ENCODE peak calls at places on chromosomes 12 and 14, in eight cellular contexts. One of them, this sample, is unnamed.

GRCh38 chr12:23927907-23928306 is 21.6 kb downstream of the SOX5 start:
- DNase-seq in tibial artery: no peak
- DNase-seq in cardiac muscle cell: no peak
- DNase-seq in heart left ventricle: no peak
- DNase-seq in H1: no peak
- DNase-seq in psoas muscle: no peak
- DNase-seq in pancreas: no peak
- DNase-seq in ascending aorta: no peak
- DNase-seq in this sample: no peak

GRCh38 chr14:24425704-24426103 is 3.8 kb downstream of the CBLN3 start:
- DNase-seq in tibial artery: no peak
- DNase-seq in cardiac muscle cell: peak; percentile 21
- DNase-seq in heart left ventricle: no peak
- DNase-seq in H1: no peak
- DNase-seq in psoas muscle: no peak
- DNase-seq in pancreas: no peak
- DNase-seq in ascending aorta: no peak
- DNase-seq in this sample: no peak

GRCh38 chr14:56044196-56044595 is 74.0 kb upstream of the PELI2 start:
- DNase-seq in tibial artery: no peak
- DNase-seq in cardiac muscle cell: no peak
- DNase-seq in heart left ventricle: no peak
- DNase-seq in H1: no peak
- DNase-seq in psoas muscle: no peak
- DNase-seq in pancreas: no peak
- DNase-seq in ascending aorta: no peak
- DNase-seq in this sample: no peak

GRCh38 chr12:131702573-131702877 is 8.4 kb upstream of the SFSWAP start:
- DNase-seq in tibial artery: no peak
- DNase-seq in cardiac muscle cell: no peak
- DNase-seq in heart left ventricle: no peak
- DNase-seq in H1: no peak
- DNase-seq in psoas muscle: no peak
- DNase-seq in pancreas: no peak
- DNase-seq in ascending aorta: no peak
- DNase-seq in this sample: no peak

GRCh38 chr12:77064891-77065360 is 443 bp downstream of the E2F7 start:
- DNase-seq in tibial artery: peak; percentile 21
- DNase-seq in cardiac muscle cell: no peak
- DNase-seq in heart left ventricle: no peak
- DNase-seq in H1: no peak
- DNase-seq in psoas muscle: no peak
- DNase-seq in pancreas: no peak
- DNase-seq in ascending aorta: no peak
- DNase-seq in this sample: no peak

GRCh38 chr14:99258884-99259283 is 13.1 kb downstream of the BCL11B start:
- DNase-seq in tibial artery: no peak
- DNase-seq in cardiac muscle cell: no peak
- DNase-seq in heart left ventricle: no peak
- DNase-seq in H1: no peak
- DNase-seq in psoas muscle: no peak
- DNase-seq in pancreas: no peak
- DNase-seq in ascending aorta: no peak
- DNase-seq in this sample: no peak

GRCh38 chr12:2179953-2180736 is 127.4 kb downstream of the CACNA1C start:
- DNase-seq in tibial artery: peak; percentile 84
- DNase-seq in cardiac muscle cell: no peak
- DNase-seq in heart left ventricle: peak; percentile 82
- DNase-seq in H1: no peak
- DNase-seq in psoas muscle: peak; percentile 75
- DNase-seq in pancreas: no peak
- DNase-seq in ascending aorta: peak; percentile 47
- DNase-seq in this sample: peak; percentile 45

GRCh38 chr14:93970967-93971634 is 5.3 kb downstream of the ASB2 start:
- DNase-seq in tibial artery: no peak
- DNase-seq in cardiac muscle cell: no peak
- DNase-seq in heart left ventricle: no peak
- DNase-seq in H1: no peak
- DNase-seq in psoas muscle: no peak
- DNase-seq in pancreas: no peak
- DNase-seq in ascending aorta: no peak
- DNase-seq in this sample: no peak

GRCh38 chr14:53963491-53964227 is 7.0 kb upstream of the BMP4 start:
- DNase-seq in tibial artery: peak; percentile 55
- DNase-seq in cardiac muscle cell: peak; percentile 65
- DNase-seq in heart left ventricle: peak; percentile 65
- DNase-seq in H1: peak; percentile 59
- DNase-seq in psoas muscle: no peak
- DNase-seq in pancreas: peak; percentile 69
- DNase-seq in ascending aorta: no peak
- DNase-seq in this sample: no peak

GRCh38 chr12:87841935-87842334 is 187.3 kb downstream of the C12orf50 start:
- DNase-seq in tibial artery: no peak
- DNase-seq in cardiac muscle cell: no peak
- DNase-seq in heart left ventricle: no peak
- DNase-seq in H1: no peak
- DNase-seq in psoas muscle: no peak
- DNase-seq in pancreas: no peak
- DNase-seq in ascending aorta: no peak
- DNase-seq in this sample: no peak

GRCh38 chr14:54730156-54730961 is 163.4 kb downstream of the SAMD4A start:
- DNase-seq in tibial artery: no peak
- DNase-seq in cardiac muscle cell: no peak
- DNase-seq in heart left ventricle: no peak
- DNase-seq in H1: no peak
- DNase-seq in psoas muscle: no peak
- DNase-seq in pancreas: no peak
- DNase-seq in ascending aorta: no peak
- DNase-seq in this sample: peak; percentile 10

GRCh38 chr12:91852646-91853045 is 293.0 kb downstream of the BTG1 start:
- DNase-seq in tibial artery: no peak
- DNase-seq in cardiac muscle cell: no peak
- DNase-seq in heart left ventricle: no peak
- DNase-seq in H1: no peak
- DNase-seq in psoas muscle: no peak
- DNase-seq in pancreas: no peak
- DNase-seq in ascending aorta: no peak
- DNase-seq in this sample: no peak

GRCh38 chr12:26870491-26871419 is 37.8 kb upstream of the ITPR2 start:
- DNase-seq in tibial artery: no peak
- DNase-seq in cardiac muscle cell: peak; percentile 17
- DNase-seq in heart left ventricle: peak; percentile 33
- DNase-seq in H1: no peak
- DNase-seq in psoas muscle: peak; percentile 63
- DNase-seq in pancreas: peak; percentile 92
- DNase-seq in ascending aorta: no peak
- DNase-seq in this sample: no peak

GRCh38 chr12:6118891-6119568 is 5.4 kb downstream of the VWF start:
- DNase-seq in tibial artery: no peak
- DNase-seq in cardiac muscle cell: no peak
- DNase-seq in heart left ventricle: no peak
- DNase-seq in H1: no peak
- DNase-seq in psoas muscle: no peak
- DNase-seq in pancreas: no peak
- DNase-seq in ascending aorta: no peak
- DNase-seq in this sample: no peak

GRCh38 chr12:91562476-91562875 is 379.9 kb upstream of the DCN start:
- DNase-seq in tibial artery: no peak
- DNase-seq in cardiac muscle cell: no peak
- DNase-seq in heart left ventricle: no peak
- DNase-seq in H1: no peak
- DNase-seq in psoas muscle: no peak
- DNase-seq in pancreas: no peak
- DNase-seq in ascending aorta: no peak
- DNase-seq in this sample: no peak

GRCh38 chr14:99764222-99764706 is 28.9 kb upstream of the EML1 start:
- DNase-seq in tibial artery: no peak
- DNase-seq in cardiac muscle cell: no peak
- DNase-seq in heart left ventricle: no peak
- DNase-seq in H1: no peak
- DNase-seq in psoas muscle: no peak
- DNase-seq in pancreas: no peak
- DNase-seq in ascending aorta: no peak
- DNase-seq in this sample: no peak

GRCh38 chr12:26768611-26769603 is 64.1 kb downstream of the ITPR2 start:
- DNase-seq in tibial artery: no peak
- DNase-seq in cardiac muscle cell: no peak
- DNase-seq in heart left ventricle: no peak
- DNase-seq in H1: no peak
- DNase-seq in psoas muscle: no peak
- DNase-seq in pancreas: no peak
- DNase-seq in ascending aorta: no peak
- DNase-seq in this sample: no peak

GRCh38 chr14:97719931-97720330 is 922.7 kb downstream of the VRK1 start:
- DNase-seq in tibial artery: no peak
- DNase-seq in cardiac muscle cell: no peak
- DNase-seq in heart left ventricle: no peak
- DNase-seq in H1: no peak
- DNase-seq in psoas muscle: no peak
- DNase-seq in pancreas: no peak
- DNase-seq in ascending aorta: no peak
- DNase-seq in this sample: no peak

GRCh38 chr12:92036771-92037453 is 108.7 kb downstream of the BTG1 start:
- DNase-seq in tibial artery: no peak
- DNase-seq in cardiac muscle cell: no peak
- DNase-seq in heart left ventricle: no peak
- DNase-seq in H1: no peak
- DNase-seq in psoas muscle: no peak
- DNase-seq in pancreas: no peak
- DNase-seq in ascending aorta: no peak
- DNase-seq in this sample: no peak

GRCh38 chr14:52700701-52701172 is 5.4 kb upstream of the ERO1A start:
- DNase-seq in tibial artery: no peak
- DNase-seq in cardiac muscle cell: no peak
- DNase-seq in heart left ventricle: no peak
- DNase-seq in H1: no peak
- DNase-seq in psoas muscle: no peak
- DNase-seq in pancreas: no peak
- DNase-seq in ascending aorta: no peak
- DNase-seq in this sample: no peak

GRCh38 chr14:59187802-59188460 is 536 bp upstream of the DAAM1 start:
- DNase-seq in tibial artery: peak; percentile 39
- DNase-seq in cardiac muscle cell: peak; percentile 61
- DNase-seq in heart left ventricle: peak; percentile 60
- DNase-seq in H1: no peak
- DNase-seq in psoas muscle: peak; percentile 61
- DNase-seq in pancreas: peak; percentile 55
- DNase-seq in ascending aorta: no peak
- DNase-seq in this sample: peak; percentile 23

GRCh38 chr14:98946995-98947394 is 325.0 kb downstream of the BCL11B start:
- DNase-seq in tibial artery: peak; percentile 55
- DNase-seq in cardiac muscle cell: peak; percentile 10
- DNase-seq in heart left ventricle: peak; percentile 37
- DNase-seq in H1: no peak
- DNase-seq in psoas muscle: no peak
- DNase-seq in pancreas: no peak
- DNase-seq in ascending aorta: no peak
- DNase-seq in this sample: no peak

GRCh38 chr14:96271421-96271762 is 15.4 kb downstream of the BDKRB1 start:
- DNase-seq in tibial artery: no peak
- DNase-seq in cardiac muscle cell: no peak
- DNase-seq in heart left ventricle: no peak
- DNase-seq in H1: no peak
- DNase-seq in psoas muscle: no peak
- DNase-seq in pancreas: no peak
- DNase-seq in ascending aorta: no peak
- DNase-seq in this sample: no peak

GRCh38 chr14:53011053-53011462 is 60.2 kb upstream of the FERMT2 start:
- DNase-seq in tibial artery: peak; percentile 83
- DNase-seq in cardiac muscle cell: peak; percentile 30
- DNase-seq in heart left ventricle: peak; percentile 77
- DNase-seq in H1: no peak
- DNase-seq in psoas muscle: peak; percentile 90
- DNase-seq in pancreas: no peak
- DNase-seq in ascending aorta: no peak
- DNase-seq in this sample: peak; percentile 83

GRCh38 chr14:102131741-102132140 is 8.0 kb upstream of the WDR20 start:
- DNase-seq in tibial artery: no peak
- DNase-seq in cardiac muscle cell: no peak
- DNase-seq in heart left ventricle: no peak
- DNase-seq in H1: no peak
- DNase-seq in psoas muscle: no peak
- DNase-seq in pancreas: no peak
- DNase-seq in ascending aorta: no peak
- DNase-seq in this sample: no peak

GRCh38 chr12:51847830-51848727 is at the start of gene FIGNL2:
- DNase-seq in tibial artery: no peak
- DNase-seq in cardiac muscle cell: peak; percentile 58
- DNase-seq in heart left ventricle: peak; percentile 50
- DNase-seq in H1: peak; percentile 74
- DNase-seq in psoas muscle: no peak
- DNase-seq in pancreas: no peak
- DNase-seq in ascending aorta: no peak
- DNase-seq in this sample: no peak
- H3K27ac ChIP-seq in tibial artery: no peak within 1 kb of the TSS
- H3K27ac ChIP-seq in cardiac muscle cell: peak within 1 kb of the TSS; percentile 8
- H3K27ac ChIP-seq in heart left ventricle: peak within 1 kb of the TSS; percentile 83
- H3K27ac ChIP-seq in H1: no peak within 1 kb of the TSS
- H3K27ac ChIP-seq in psoas muscle: no peak within 1 kb of the TSS
- H3K27ac ChIP-seq in pancreas: no peak within 1 kb of the TSS
- H3K27ac ChIP-seq in ascending aorta: no peak within 1 kb of the TSS
- H3K27ac ChIP-seq in this sample: peak within 1 kb of the TSS; percentile 72

DNA sequence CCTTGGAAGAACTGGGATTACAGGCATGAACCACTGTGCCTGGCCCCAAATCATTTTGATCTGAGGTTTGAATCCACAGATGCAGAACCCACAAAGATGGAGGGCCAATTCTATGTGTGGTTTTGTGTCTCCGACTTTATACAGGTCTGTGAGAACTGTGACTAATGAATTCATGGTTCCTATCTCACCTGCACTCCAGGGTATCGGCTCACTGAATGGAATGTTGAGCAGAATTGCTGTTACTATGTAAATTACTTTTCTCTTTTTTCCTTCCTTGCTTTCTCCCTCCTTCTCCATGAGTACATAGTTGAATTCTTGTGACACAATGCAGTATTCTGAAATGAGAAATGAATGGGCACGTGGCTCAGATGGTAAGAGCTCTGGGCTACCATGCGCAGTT is 21.1 kb upstream of the GALNT16 start:
- DNase-seq in tibial artery: no peak
- DNase-seq in cardiac muscle cell: no peak
- DNase-seq in heart left ventricle: no peak
- DNase-seq in H1: peak; percentile 38
- DNase-seq in psoas muscle: no peak
- DNase-seq in pancreas: no peak
- DNase-seq in ascending aorta: no peak
- DNase-seq in this sample: no peak
- H3K36me3 ChIP-seq in tibial artery: peaks cover 65% of the 10 kb centered on the region
- H3K36me3 ChIP-seq in cardiac muscle cell: peaks cover 28% of the 10 kb centered on the region
- H3K36me3 ChIP-seq in heart left ventricle: peaks cover 74% of the 10 kb centered on the region
- H3K36me3 ChIP-seq in H1: peaks cover 9% of the 10 kb centered on the region
- H3K36me3 ChIP-seq in psoas muscle: peaks cover 6% of the 10 kb centered on the region
- H3K36me3 ChIP-seq in pancreas: peaks cover 62% of the 10 kb centered on the region
- H3K36me3 ChIP-seq in ascending aorta: peaks cover 74% of the 10 kb centered on the region
- H3K36me3 ChIP-seq in this sample: peaks cover 6% of the 10 kb centered on the region

GRCh38 chr14:103512701-103513611 is 9.7 kb downstream of the CKB start:
- DNase-seq in tibial artery: peak; percentile 71
- DNase-seq in cardiac muscle cell: no peak
- DNase-seq in heart left ventricle: peak; percentile 76
- DNase-seq in H1: no peak
- DNase-seq in psoas muscle: peak; percentile 81
- DNase-seq in pancreas: peak; percentile 65
- DNase-seq in ascending aorta: peak; percentile 76
- DNase-seq in this sample: peak; percentile 57
- H3K27ac ChIP-seq in tibial artery: peak overlapping the region; percentile 90
- H3K27ac ChIP-seq in cardiac muscle cell: peak overlapping the region; percentile 43
- H3K27ac ChIP-seq in heart left ventricle: peak overlapping the region; percentile 82
- H3K27ac ChIP-seq in H1: no peak overlapping the region
- H3K27ac ChIP-seq in psoas muscle: peak overlapping the region; percentile 85
- H3K27ac ChIP-seq in pancreas: peak overlapping the region; percentile 52
- H3K27ac ChIP-seq in ascending aorta: peak overlapping the region; percentile 89
- H3K27ac ChIP-seq in this sample: peak overlapping the region; percentile 85

GRCh38 chr12:14431990-14432389 is 66.5 kb downstream of the ATF7IP start:
- DNase-seq in tibial artery: no peak
- DNase-seq in cardiac muscle cell: no peak
- DNase-seq in heart left ventricle: no peak
- DNase-seq in H1: no peak
- DNase-seq in psoas muscle: no peak
- DNase-seq in pancreas: no peak
- DNase-seq in ascending aorta: no peak
- DNase-seq in this sample: no peak
- H3K36me3 ChIP-seq in tibial artery: peaks cover 13% of the 10 kb centered on the region
- H3K36me3 ChIP-seq in cardiac muscle cell: peaks cover 27% of the 10 kb centered on the region
- H3K36me3 ChIP-seq in heart left ventricle: peaks cover 32% of the 10 kb centered on the region
- H3K36me3 ChIP-seq in H1: peaks cover 2% of the 10 kb centered on the region
- H3K36me3 ChIP-seq in psoas muscle: no peaks in the 10 kb centered on the region
- H3K36me3 ChIP-seq in pancreas: peaks cover 7% of the 10 kb centered on the region
- H3K36me3 ChIP-seq in ascending aorta: peaks cover 15% of the 10 kb centered on the region
- H3K36me3 ChIP-seq in this sample: peaks cover 23% of the 10 kb centered on the region

This sample was measured in gastrocnemius medialis.